ENCODE peak calls at places on chromosomes 11 and 22, in five cellular contexts. I is stimulated activated CD8-positive, alpha-beta memory T cell treated with anti-CD3 and anti-CD28 coated beads, Interleukin-7, amount 100 ng/mL, for 24 hours; L is left cardiac atrium; G is NCI-H1930; J is Kasumi-1. N is an unnamed sample.

GRCh38 chr11:116035972-116036371 is 531.8 kb upstream of the CADM1 start:
- DNase-seq in L (no peak), I (no peak), J (no peak), G (peak; percentile 11), N (peak; percentile 75)

GRCh38 chr11:78168539-78169477 is 19.6 kb downstream of the KCTD21 start:
- DNase-seq in I (no peak), J (no peak), L (peak; percentile 92), G (no peak), N (no peak)

GRCh38 chr22:43186272-43187170 is at the start of gene TTLL12:
- DNase-seq in G (peak; percentile 45), L (peak; percentile 49), J (peak; percentile 28), I (no peak), N (no peak)

GRCh38 chr11:70854201-70854600 is 398.2 kb downstream of the SHANK2 start:
- DNase-seq in G (no peak), J (no peak), I (no peak), L (no peak), N (no peak)

GRCh38 chr11:65452806-65453490 is 30.4 kb downstream of the NEAT1 start:
- DNase-seq in L (peak; percentile 42), J (no peak), I (no peak), G (no peak), N (peak; percentile 68)

GRCh38 chr11:20014067-20014402 is 146.2 kb downstream of the DBX1 start:
- DNase-seq in G (no peak), L (no peak), I (no peak), J (no peak), N (no peak)

GRCh38 chr11:125257185-125257584 is 92.6 kb downstream of the PKNOX2 start:
- DNase-seq in J (no peak), G (no peak), L (no peak), I (no peak), N (no peak)

GRCh38 chr22:46030241-46030880 is 53.4 kb upstream of the WNT7B start:
- DNase-seq in L (peak; percentile 23), I (no peak), G (no peak), J (no peak), N (no peak)

GRCh38 chr22:20571531-20572007 is 64.2 kb downstream of the MED15 start:
- DNase-seq in L (peak; percentile 55), G (peak; percentile 45), J (peak; percentile 15), I (no peak), N (no peak)

GRCh38 chr11:5007561-5007960 is 12.9 kb downstream of the OR51L1 start:
- DNase-seq in J (no peak), I (no peak), L (no peak), G (no peak), N (no peak)

GRCh38 chr11:126604461-126604860 is 249.0 kb downstream of the ST3GAL4 start:
- DNase-seq in I (no peak), J (no peak), L (no peak), G (no peak), N (peak; percentile 34)

GRCh38 chr11:76614471-76615183 is 55.9 kb downstream of the LRRC32 start:
- DNase-seq in I (no peak), G (no peak), L (peak; percentile 84), J (no peak), N (no peak)

GRCh38 chr22:35352214-35353111 is 28.4 kb upstream of the HMOX1 start:
- DNase-seq in I (no peak), L (peak; percentile 77), J (peak; percentile 4), G (peak; percentile 34), N (no peak)

GRCh38 chr11:2686360-2687222 is 13.2 kb downstream of the KCNQ1OT1 start:
- DNase-seq in I (no peak), L (peak; percentile 13), G (no peak), J (no peak), N (no peak)

GRCh38 chr11:117385906-117386305 is 58.3 kb downstream of the CEP164 start:
- DNase-seq in G (no peak), J (no peak), I (no peak), L (no peak), N (no peak)

GRCh38 chr11:36411202-36411640 is 98.9 kb downstream of the TRAF6 start:
- DNase-seq in L (peak; percentile 38), G (no peak), J (peak; percentile 95), I (no peak), N (no peak)

GRCh38 chr11:45361551-45361950 is 75.4 kb upstream of the SYT13 start:
- DNase-seq in L (no peak), J (no peak), I (no peak), G (no peak), N (no peak)

GRCh38 chr11:129368889-129369672 is 6.6 kb upstream of the BARX2 start:
- DNase-seq in J (no peak), L (no peak), I (no peak), G (no peak), N (no peak)

GRCh38 chr22:49086181-49086580 is 741.5 kb downstream of the BRD1 start:
- DNase-seq in G (no peak), L (no peak), I (no peak), J (no peak), N (peak; percentile 90)

GRCh38 chr11:76140912-76141574 is 65.3 kb downstream of the WNT11 start:
- DNase-seq in L (no peak), G (no peak), J (no peak), I (no peak), N (no peak)

GRCh38 chr11:114110948-114111347 is 51.4 kb downstream of the ZBTB16 start:
- DNase-seq in I (no peak), L (peak; percentile 64), G (no peak), J (no peak), N (no peak)

GRCh38 chr22:41925783-41926460 is 684 bp downstream of the TNFRSF13C start:
- DNase-seq in I (no peak), J (peak; percentile 66), L (peak; percentile 59), G (peak; percentile 72), N (no peak)

GRCh38 chr22:32528984-32529982 is 54.7 kb downstream of the FBXO7 start:
- DNase-seq in G (peak; percentile 50), I (peak; percentile 38), L (peak; percentile 92), J (peak; percentile 64), N (no peak)

GRCh38 chr22:24284747-24285203 is 14.1 kb downstream of the SPECC1L start:
- DNase-seq in J (no peak), I (no peak), L (no peak), G (no peak), N (no peak)

GRCh38 chr11:16278273-16278672 is 78.1 kb downstream of the SOX6 start:
- DNase-seq in G (no peak), I (no peak), J (no peak), L (no peak), N (no peak)

N was measured in NCI-H2107.